ENCODE peak calls at places on chromosomes 7 and 10, in nine cellular contexts. Y is K562; P is neuronal stem cell; M is brain microvascular endothelial cell; V is mesendoderm; L is CD4-positive, alpha-beta T cell; X is H9; H is body of pancreas; Z is cardiac muscle cell. D is an unnamed sample.

GRCh38 chr10:47214520-47214919 is 85.5 kb upstream of the GDF10 start:
- DNase-seq in V (no peak), M (no peak), X (no peak), H (no peak), Z (peak; percentile 9), Y (no peak), L (no peak), P (no peak), D (no peak)

GRCh38 chr7:142438235-142438922 is 180.5 kb upstream of the PRSS58 start:
- DNase-seq in Y (peak; percentile 68), P (peak; percentile 26), Z (peak; percentile 63), X (peak; percentile 66), H (peak; percentile 51), V (peak; percentile 87), L (no peak), M (peak; percentile 38), D (peak; percentile 55)

GRCh38 chr10:133445268-133445732 is 8.4 kb upstream of the SCART1 start:
- DNase-seq in Y (no peak), Z (no peak), L (no peak), X (peak; percentile 20), M (no peak), P (no peak), H (no peak), V (no peak), D (no peak)

GRCh38 chr7:108358553-108358952 is 97.7 kb downstream of the NRCAM start:
- DNase-seq in L (no peak), Z (peak; percentile 81), X (peak; percentile 36), P (no peak), H (peak; percentile 86), V (peak; percentile 88), M (peak; percentile 81), Y (no peak), D (peak; percentile 75)

GRCh38 chr7:25847331-25848070 is 304.5 kb upstream of the NFE2L3 start:
- DNase-seq in Y (no peak), V (peak; percentile 89), H (no peak), X (no peak), P (no peak), M (peak; percentile 73), Z (peak; percentile 56), L (no peak), D (peak; percentile 14)

GRCh38 chr10:48506147-48506917 is 98.5 kb downstream of the ARHGAP22 start:
- DNase-seq in H (no peak), L (no peak), V (peak; percentile 68), P (no peak), M (peak; percentile 31), Y (peak; percentile 92), Z (peak; percentile 67), X (peak; percentile 31), D (peak; percentile 48)

GRCh38 chr7:32515890-32516550 is 20.7 kb downstream of the AVL9 start:
- DNase-seq in X (no peak), Y (no peak), Z (no peak), M (peak; percentile 45), H (no peak), P (no peak), V (no peak), L (no peak), D (peak; percentile 49)

GRCh38 chr10:129949411-129950335 is 14.4 kb downstream of the EBF3 start:
- DNase-seq in H (no peak), V (peak; percentile 70), P (peak; percentile 21), Y (no peak), M (no peak), L (no peak), X (peak; percentile 75), Z (peak; percentile 92), D (no peak)

GRCh38 chr10:93346060-93346459 is 136.1 kb downstream of the MYOF start:
- DNase-seq in P (no peak), V (no peak), X (no peak), M (no peak), L (no peak), H (no peak), Y (no peak), Z (no peak), D (no peak)

GRCh38 chr7:76428868-76429805 is 4.4 kb downstream of the ZP3 start:
- DNase-seq in H (peak; percentile 11), L (no peak), Z (peak; percentile 63), V (peak; percentile 82), P (no peak), X (peak; percentile 41), Y (peak; percentile 20), M (peak; percentile 18), D (peak; percentile 37)

GRCh38 chr7:22660732-22661131 is 66.3 kb upstream of the IL6 start:
- DNase-seq in Y (no peak), H (no peak), V (peak; percentile 66), P (no peak), L (no peak), X (peak; percentile 59), M (no peak), Z (no peak), D (no peak)

GRCh38 chr7:139099181-139099947 is 10.2 kb downstream of the ZC3HAV1 start:
- DNase-seq in X (no peak), V (no peak), H (no peak), L (no peak), Y (no peak), P (no peak), M (no peak), Z (peak; percentile 39), D (no peak)

GRCh38 chr10:56139405-56139804 is 221.7 kb downstream of the ZWINT start:
- DNase-seq in P (no peak), Y (no peak), H (no peak), X (no peak), Z (no peak), V (no peak), L (no peak), M (no peak), D (no peak)

GRCh38 chr10:88886557-88886956 is 6.5 kb downstream of the STAMBPL1 start:
- DNase-seq in Y (no peak), V (no peak), M (no peak), H (no peak), P (no peak), X (no peak), L (no peak), Z (no peak), D (no peak)

DNA sequence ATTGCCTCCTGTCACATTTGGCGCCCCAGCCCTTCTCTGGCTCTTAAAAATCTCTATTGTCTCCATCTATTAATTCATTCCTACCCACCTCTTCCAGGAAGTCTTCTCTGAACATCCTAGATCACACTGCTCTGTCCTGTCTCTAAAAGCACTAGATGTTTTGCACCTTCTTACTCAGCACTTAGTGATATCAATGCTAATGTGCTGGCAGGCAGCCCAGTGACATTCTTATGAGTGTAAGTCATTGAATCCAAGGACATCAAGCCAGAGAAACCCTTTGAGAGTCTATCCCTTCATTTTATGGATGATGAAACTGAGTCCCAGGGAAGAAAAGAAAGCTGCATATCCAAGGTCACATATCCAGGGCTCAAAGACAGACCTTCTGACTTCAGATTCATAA is 48.3 kb upstream of the PAX2 start:
- DNase-seq in Y (no peak), X (no peak), Z (peak; percentile 79), V (peak; percentile 46), P (no peak), L (no peak), M (peak; percentile 80), H (peak; percentile 43), D (peak; percentile 58)
- H3K27me3 ChIP-seq in Y (no peaks in the 10 kb centered on the region), X (no peaks in the 10 kb centered on the region), Z (peaks cover 40% of the 10 kb centered on the region), V (no peaks in the 10 kb centered on the region), P (peaks cover 41% of the 10 kb centered on the region), L (peaks cover 16% of the 10 kb centered on the region), M (peaks cover 10% of the 10 kb centered on the region), H (no peaks in the 10 kb centered on the region), D (peaks cover 2% of the 10 kb centered on the region)

GRCh38 chr10:101095550-101096213 is 33.9 kb downstream of the KAZALD1 start:
- DNase-seq in X (peak; percentile 100), P (peak; percentile 63), Y (peak; percentile 72), L (peak; percentile 62), M (peak; percentile 68), V (peak; percentile 99), H (peak; percentile 81), Z (peak; percentile 68), D (peak; percentile 74)
- H3K27me3 ChIP-seq in X (no peaks in the 10 kb centered on the region), P (peaks cover 81% of the 10 kb centered on the region), Y (no peaks in the 10 kb centered on the region), L (peaks cover 28% of the 10 kb centered on the region), M (peaks cover 19% of the 10 kb centered on the region), V (no peaks in the 10 kb centered on the region), H (no peaks in the 10 kb centered on the region), Z (peaks cover 30% of the 10 kb centered on the region), D (peaks cover 6% of the 10 kb centered on the region)

GRCh38 chr7:112091768-112092167 is 114.4 kb downstream of the DOCK4 start:
- DNase-seq in L (no peak), V (no peak), X (no peak), H (no peak), M (no peak), P (no peak), Y (no peak), Z (no peak), D (no peak)

GRCh38 chr7:112089551-112089950 is 116.6 kb downstream of the DOCK4 start:
- DNase-seq in Y (no peak), X (no peak), L (no peak), M (no peak), P (no peak), Z (no peak), H (no peak), V (peak; percentile 51), D (no peak)

GRCh38 chr7:112086496-112087254 is 119.5 kb downstream of the DOCK4 start:
- DNase-seq in M (no peak), Y (no peak), H (peak; percentile 18), P (no peak), V (no peak), X (no peak), Z (no peak), L (no peak), D (no peak)

GRCh38 chr7:112092306-112093090 is 113.7 kb downstream of the DOCK4 start:
- DNase-seq in P (no peak), V (no peak), H (no peak), X (no peak), L (no peak), M (no peak), Y (no peak), Z (no peak), D (no peak)

DNA sequence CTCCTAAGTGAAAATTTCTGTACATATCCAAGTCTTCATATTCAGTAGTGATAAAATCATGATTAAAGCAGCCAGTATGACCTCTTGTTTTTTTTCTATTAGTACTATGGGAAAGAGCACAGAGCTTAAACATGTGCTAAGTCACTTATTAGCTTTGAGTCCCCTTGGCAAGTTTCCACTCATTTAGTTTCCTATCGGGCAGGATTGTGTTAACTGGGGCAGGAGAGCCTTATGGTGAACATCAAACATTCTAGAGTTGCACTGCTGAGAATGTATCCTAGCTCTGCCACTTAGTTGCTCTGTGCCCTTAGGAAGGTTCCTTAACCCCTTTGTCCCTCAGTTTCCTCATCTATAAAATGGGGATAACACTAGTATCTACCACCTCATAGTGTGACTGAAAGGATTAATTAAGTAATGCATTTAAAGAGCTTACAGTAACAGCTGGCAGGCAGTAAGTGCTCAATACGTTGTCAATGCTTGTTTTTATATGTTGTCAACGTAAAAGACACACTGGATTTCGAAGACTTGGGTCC is 117.6 kb downstream of the DOCK4 start:
- DNase-seq in H (no peak), M (no peak), P (no peak), Z (no peak), V (no peak), X (no peak), L (no peak), Y (no peak), D (no peak)
- H3K27me3 ChIP-seq in H (no peaks in the 10 kb centered on the region), M (no peaks in the 10 kb centered on the region), P (no peaks in the 10 kb centered on the region), Z (no peaks in the 10 kb centered on the region), V (no peaks in the 10 kb centered on the region), X (no peaks in the 10 kb centered on the region), L (no peaks in the 10 kb centered on the region), Y (no peaks in the 10 kb centered on the region), D (no peaks in the 10 kb centered on the region)

DNA sequence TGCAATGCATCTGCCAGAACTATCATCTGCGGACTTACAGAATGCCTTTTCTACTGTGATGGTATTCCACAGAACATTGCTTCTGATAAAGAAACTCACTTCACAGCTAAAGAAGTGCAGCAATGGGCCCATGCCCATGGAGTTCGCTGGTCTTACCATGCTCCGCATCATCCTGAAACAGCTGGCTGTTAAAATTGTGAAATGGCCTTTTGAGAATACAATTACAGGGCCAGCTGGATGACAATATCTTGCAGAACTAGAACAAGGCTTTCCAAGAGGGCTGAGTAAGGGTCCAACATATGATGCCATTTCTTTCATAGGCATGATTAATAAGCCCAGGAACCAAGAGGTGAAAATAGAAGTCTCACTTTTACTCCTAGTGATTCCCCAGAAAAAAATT is 104.1 kb upstream of the ADCY1 start:
- DNase-seq in H (no peak), Z (no peak), M (no peak), V (no peak), L (no peak), Y (no peak), X (no peak), P (no peak), D (no peak)
- H3K27me3 ChIP-seq in H (no peaks in the 10 kb centered on the region), Z (no peaks in the 10 kb centered on the region), M (no peaks in the 10 kb centered on the region), V (no peaks in the 10 kb centered on the region), L (peaks cover 13% of the 10 kb centered on the region), Y (no peaks in the 10 kb centered on the region), X (no peaks in the 10 kb centered on the region), P (no peaks in the 10 kb centered on the region), D (no peaks in the 10 kb centered on the region)

D was measured in bronchial epithelial cell.